ENCODE peak calls at places on chromosome 3, in five cellular contexts. P, R, L, I and B are unnamed samples.

GRCh38 chr3:127710473-127710941 is 37.8 kb downstream of the ABTB1 start:
- DNase-seq in I (no peak), R (no peak), L (peak; percentile 8), P (no peak), B (peak; percentile 42)

GRCh38 chr3:116242825-116243224 is 202.5 kb downstream of the LSAMP start:
- DNase-seq in R (no peak), P (no peak), L (no peak), I (no peak), B (no peak)

GRCh38 chr3:175702956-175703355 is 843.8 kb downstream of the NAALADL2 start:
- DNase-seq in R (no peak), I (no peak), P (no peak), L (no peak), B (no peak)

GRCh38 chr3:13173186-13173585 is 100.0 kb upstream of the IQSEC1 start:
- DNase-seq in L (no peak), R (no peak), P (no peak), I (no peak), B (no peak)

GRCh38 chr3:10286596-10287295 is 6.0 kb downstream of the GHRL start:
- DNase-seq in L (no peak), P (no peak), R (peak; percentile 68), I (peak; percentile 32), B (no peak)

GRCh38 chr3:171874251-171874679 is 31.1 kb downstream of the TMEM212 start:
- DNase-seq in R (no peak), I (no peak), P (no peak), L (no peak), B (no peak)

GRCh38 chr3:38006445-38006995 is 15.9 kb downstream of the VILL start:
- DNase-seq in L (no peak), P (no peak), R (no peak), I (no peak), B (no peak)

GRCh38 chr3:161372321-161373260 is 1.3 kb upstream of the SPTSSB start:
- DNase-seq in I (peak; percentile 13), P (peak; percentile 16), R (peak; percentile 18), L (no peak), B (peak; percentile 25)

GRCh38 chr3:86147119-86147518 is 843.8 kb downstream of the VGLL3 start:
- DNase-seq in R (no peak), P (no peak), I (no peak), L (no peak), B (no peak)

GRCh38 chr3:172103724-172104123 is 64.3 kb downstream of the FNDC3B start:
- DNase-seq in L (no peak), I (no peak), P (no peak), R (no peak), B (no peak)

GRCh38 chr3:146953523-146954125 is 348.5 kb upstream of the PLSCR5 start:
- DNase-seq in P (no peak), R (no peak), L (no peak), I (no peak), B (no peak)

GRCh38 chr3:127015282-127016042 is 32.5 kb downstream of the PLXNA1 start:
- DNase-seq in I (no peak), L (no peak), P (no peak), R (no peak), B (no peak)

GRCh38 chr3:119221779-119222320 is 18.8 kb downstream of the B4GALT4 start:
- DNase-seq in I (no peak), P (no peak), R (no peak), L (no peak), B (no peak)

GRCh38 chr3:96264701-96265100 is 549.7 kb upstream of the EPHA6 start:
- DNase-seq in L (no peak), I (no peak), R (no peak), P (no peak), B (no peak)

GRCh38 chr3:128781164-128781563 is 55.2 kb downstream of the RAB7A start:
- DNase-seq in P (no peak), R (no peak), I (no peak), L (no peak), B (no peak)

GRCh38 chr3:14949126-14949525 is 1.7 kb downstream of the NR2C2 start:
- DNase-seq in I (no peak), P (no peak), L (no peak), R (no peak), B (no peak)

GRCh38 chr3:42120866-42121265 is 29.7 kb downstream of the TRAK1 start:
- DNase-seq in L (no peak), P (no peak), R (no peak), I (no peak), B (no peak)

GRCh38 chr3:65039754-65040210 is 352.0 kb upstream of the ADAMTS9 start:
- DNase-seq in P (no peak), R (peak; percentile 18), I (no peak), L (no peak), B (no peak)

GRCh38 chr3:32340039-32340438 is 51.6 kb upstream of the CMTM7 start:
- DNase-seq in R (peak; percentile 35), P (no peak), L (no peak), I (peak; percentile 13), B (no peak)

GRCh38 chr3:40869013-40869412 is 330.3 kb upstream of the CTNNB1 start:
- DNase-seq in L (no peak), P (no peak), R (no peak), I (no peak), B (no peak)

GRCh38 chr3:121243208-121243607 is 302.6 kb downstream of the POLQ start:
- DNase-seq in I (no peak), L (no peak), R (no peak), P (no peak), B (no peak)

GRCh38 chr3:188348445-188349244 is 194.7 kb downstream of the LPP start:
- DNase-seq in L (peak; percentile 21), R (peak; percentile 63), P (peak; percentile 74), I (peak; percentile 70), B (peak; percentile 56)

GRCh38 chr3:71127463-71128243 is 455.9 kb downstream of the FOXP1 start:
- DNase-seq in I (no peak), P (no peak), R (no peak), L (no peak), B (no peak)

DNA sequence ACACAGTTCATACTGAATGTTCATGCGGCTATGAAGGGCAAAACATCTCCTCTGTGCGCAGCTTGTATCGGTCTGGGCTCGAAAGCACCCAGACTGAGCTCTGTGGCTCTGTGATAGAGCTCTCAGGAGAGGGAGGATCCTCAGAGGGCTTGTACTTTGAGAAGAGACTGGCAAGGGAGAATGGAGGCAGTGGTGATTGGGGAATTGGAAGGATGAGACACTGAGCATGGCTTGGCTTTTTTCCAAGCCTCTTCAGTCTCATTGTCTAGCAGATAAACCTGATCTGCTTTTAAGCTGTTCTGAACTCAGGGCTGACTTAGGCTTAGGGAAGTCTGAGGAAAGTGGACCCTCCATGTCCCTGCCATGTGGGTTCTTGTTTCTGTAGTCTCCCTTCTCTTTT is 43.0 kb downstream of the RAD54L2 start:
- DNase-seq in R (no peak), P (no peak), L (no peak), I (no peak), B (no peak)
- H3K27ac ChIP-seq in R (no peak overlapping the region), P (no peak overlapping the region), L (no peak overlapping the region), I (no peak overlapping the region), B (no peak overlapping the region)

GRCh38 chr3:151315136-151315535 is 1.5 kb downstream of the GPR87 start:
- DNase-seq in I (no peak), L (no peak), R (no peak), P (no peak), B (no peak)

GRCh38 chr3:151314593-151314992 is 2.0 kb downstream of the GPR87 start:
- DNase-seq in L (no peak), R (no peak), P (no peak), I (no peak), B (no peak)

GRCh38 chr3:151315846-151316245 is 774 bp downstream of the GPR87 start:
- DNase-seq in R (no peak), P (no peak), L (no peak), I (no peak), B (no peak)

GRCh38 chr3:151318313-151318712 is 1.7 kb upstream of the GPR87 start:
- DNase-seq in I (no peak), R (no peak), P (no peak), L (no peak), B (no peak)

DNA sequence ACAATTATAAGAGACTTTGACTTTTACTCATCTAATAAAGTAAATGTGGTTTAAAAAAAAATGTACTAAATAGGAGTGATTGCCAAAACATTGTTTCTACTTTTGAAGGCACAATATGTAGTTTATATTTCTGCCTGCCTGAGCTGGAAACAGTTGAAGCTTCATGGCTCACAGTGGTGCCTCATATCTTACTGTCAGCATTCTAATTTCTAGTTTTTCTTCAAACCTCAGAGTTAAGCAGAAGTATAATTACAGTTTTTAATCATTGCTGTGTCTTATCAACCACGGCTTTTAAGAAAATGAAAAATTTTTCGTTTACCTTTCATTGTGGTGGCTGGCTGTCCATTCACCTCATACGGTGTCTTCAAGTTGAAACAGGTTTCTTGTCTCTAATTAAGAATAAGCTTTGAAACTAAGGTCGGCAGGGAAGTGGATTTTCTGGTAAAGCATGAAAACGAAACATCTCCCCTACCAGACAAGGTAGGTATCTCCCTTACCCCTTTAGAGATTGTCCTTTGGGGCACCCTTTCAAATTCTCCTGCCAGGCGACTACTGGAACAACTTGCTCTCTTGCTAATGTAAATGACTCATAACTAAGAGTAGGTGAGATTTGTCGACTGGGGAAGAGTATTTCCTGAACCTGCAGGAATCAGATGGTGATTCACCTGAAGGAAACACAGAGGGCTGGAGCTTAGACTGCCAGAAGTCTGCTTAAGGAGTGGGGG is at the start of gene GPR87:
- DNase-seq in L (no peak), R (peak; percentile 88), I (no peak), P (no peak), B (no peak)
- H3K4me3 ChIP-seq in L (no peak within 1 kb of the TSS), R (peak within 1 kb of the TSS; percentile 25), I (no peak within 1 kb of the TSS), P (no peak within 1 kb of the TSS), B (no peak within 1 kb of the TSS)

GRCh38 chr3:138941259-138941885 is 5.6 kb downstream of the FOXL2 start:
- DNase-seq in R (peak; percentile 32), I (no peak), L (peak; percentile 54), P (no peak), B (peak; percentile 53)

GRCh38 chr3:138942271-138942670 is 4.7 kb downstream of the FOXL2 start:
- DNase-seq in I (no peak), R (no peak), P (no peak), L (no peak), B (no peak)

GRCh38 chr3:138943724-138944131 is 3.2 kb downstream of the FOXL2 start:
- DNase-seq in L (no peak), R (no peak), P (no peak), I (peak; percentile 6), B (no peak)

GRCh38 chr3:138944136-138944658 is 2.7 kb downstream of the FOXL2 start:
- DNase-seq in R (no peak), I (no peak), L (no peak), P (no peak), B (no peak)

GRCh38 chr3:138942861-138943623 is 3.9 kb downstream of the FOXL2 start:
- DNase-seq in P (no peak), L (no peak), R (no peak), I (peak; percentile 7), B (no peak)
- TF ChIP-seq CTCF in P (no peak), L (no peak), R (no peak), I (no peak), B (no peak)

DNA sequence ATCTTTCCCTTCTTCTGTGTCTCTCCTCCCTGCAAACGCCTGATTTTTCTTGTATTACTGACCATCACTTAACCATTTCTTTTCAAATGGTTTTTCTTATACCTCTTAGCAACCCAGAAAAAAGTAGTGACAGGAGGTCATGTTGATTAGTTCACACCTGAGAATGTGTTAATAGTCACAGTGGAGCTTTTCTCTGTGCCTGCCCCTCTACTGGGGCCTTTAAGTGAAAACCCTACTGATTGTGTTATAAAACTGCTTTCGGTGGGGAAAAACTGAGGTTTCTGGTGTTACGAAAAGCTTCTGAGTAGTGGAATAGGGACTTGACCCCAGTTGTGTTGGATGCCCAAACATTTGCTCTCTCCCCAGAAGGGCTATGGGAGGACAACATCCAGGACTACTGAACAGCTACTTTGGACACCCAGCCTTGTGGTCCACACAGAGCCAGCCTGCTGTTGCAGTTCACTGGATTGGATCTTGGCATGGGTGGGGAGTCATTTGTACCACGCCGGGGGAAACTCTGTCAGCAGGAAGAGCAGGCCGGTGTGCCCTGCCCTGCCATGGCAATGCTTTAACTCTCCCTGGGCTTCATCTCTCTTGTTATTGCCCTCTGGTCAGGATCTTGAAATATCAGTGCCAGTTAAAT is 10.3 kb downstream of the GPR87 start:
- DNase-seq in R (no peak), P (no peak), L (no peak), I (no peak), B (no peak)
- H3K27ac ChIP-seq in R (peak overlapping the region; percentile 75), P (no peak overlapping the region), L (no peak overlapping the region), I (no peak overlapping the region), B (no peak overlapping the region)